ENCODE peak calls at places on chromosome 17, in eight cellular contexts. I is NCI-H82; C is psoas muscle; Y is AML-193; N is activated T-cell treated with anti-CD3 and anti-CD28 coated beads, Interleukin-2, amount 50 U/mL, for 4 hours; D is T-cell; K is NCI-H1436; B is RPMI7951. V is an unnamed sample.
A peak's percentile ranks its signal among the peaks of the same experiment; 100 is the strongest.

GRCh38 chr17:75506134-75506533 is 9.2 kb downstream of the CASKIN2 start:
- DNase-seq in I (no peak), C (no peak), Y (no peak), N (no peak), D (no peak), K (no peak), B (no peak), V (no peak)

GRCh38 chr17:12118617-12119016 is 97.9 kb downstream of the MAP2K4 start:
- DNase-seq in I (no peak), C (no peak), Y (no peak), N (no peak), D (no peak), K (no peak), B (no peak), V (no peak)

GRCh38 chr17:40068129-40068581 is 5.4 kb downstream of the THRA start:
- DNase-seq in I (no peak), C (no peak), Y (no peak), N (no peak), D (no peak), K (no peak), B (no peak), V (no peak)

GRCh38 chr17:70168979-70169706 is at the start of gene KCNJ2:
- DNase-seq in I (peak; percentile 93), C (peak; percentile 90), Y (no peak), N (peak; percentile 9), D (no peak), K (peak; percentile 86), B (peak; percentile 66), V (peak; percentile 52)

GRCh38 chr17:3659541-3660111 is 8.8 kb downstream of the TAX1BP3 start:
- DNase-seq in I (no peak), C (peak; percentile 87), Y (no peak), N (no peak), D (no peak), K (no peak), B (peak; percentile 86), V (peak; percentile 84)

GRCh38 chr17:64198711-64199110 is 64.3 kb downstream of the TEX2 start:
- DNase-seq in I (no peak), C (no peak), Y (no peak), N (no peak), D (no peak), K (no peak), B (no peak), V (no peak)

GRCh38 chr17:63491976-63492575 is 15.2 kb downstream of the ACE start:
- DNase-seq in I (peak; percentile 68), C (no peak), Y (no peak), N (no peak), D (no peak), K (no peak), B (no peak), V (no peak)

GRCh38 chr17:3656755-3657587 is 11.4 kb downstream of the TAX1BP3 start:
- DNase-seq in I (no peak), C (no peak), Y (no peak), N (no peak), D (no peak), K (no peak), B (no peak), V (no peak)

GRCh38 chr17:69733171-69734014 is 318.9 kb downstream of the MAP2K6 start:
- DNase-seq in I (peak; percentile 93), C (peak; percentile 48), Y (no peak), N (no peak), D (no peak), K (no peak), B (peak; percentile 75), V (peak; percentile 88)